ENCODE peak calls at places on chromosome 15, in nine cellular contexts. One of them, this sample, is unnamed.

GRCh38 chr15:73887481-73887880 is 14.1 kb downstream of the TBC1D21 start:
- DNase-seq in activated T-helper 1 cell treated with anti-CD3 and anti-CD28 coated beads, Interleukin-12 subunit alpha, Interleukin-12 subunit beta, Interleukin-2, Interleukin-4 antibody, amounts not matched to agents 30 ng/mL and 10 ng/mL and 1 ng/mL, durations not matched to agents 14 hours and 24 hours and 36 hours: no peak
- DNase-seq in body of pancreas: no peak
- DNase-seq in NCI-H1930: no peak
- DNase-seq in Caki2: no peak
- DNase-seq in type B pancreatic cell: no peak
- DNase-seq in stimulated activated CD8-positive, alpha-beta memory T cell treated with anti-CD3 and anti-CD28 coated beads, Interleukin-15, amount 100 ng/mL, for 24 hours: no peak
- DNase-seq in activated CD4-positive, alpha-beta T cell treated with anti-CD3 and anti-CD28 coated beads for 24 hours: no peak
- DNase-seq in LoVo: no peak
- DNase-seq in this sample: peak; percentile 75

GRCh38 chr15:50257924-50258323 is 7.6 kb downstream of the HDC start:
- DNase-seq in type B pancreatic cell: no peak
- DNase-seq in Caki2: no peak
- DNase-seq in body of pancreas: no peak
- DNase-seq in NCI-H1930: no peak
- DNase-seq in LoVo: no peak
- DNase-seq in activated T-helper 1 cell treated with anti-CD3 and anti-CD28 coated beads, Interleukin-12 subunit alpha, Interleukin-12 subunit beta, Interleukin-2, Interleukin-4 antibody, amounts not matched to agents 30 ng/mL and 10 ng/mL and 1 ng/mL, durations not matched to agents 14 hours and 24 hours and 36 hours: no peak
- DNase-seq in activated CD4-positive, alpha-beta T cell treated with anti-CD3 and anti-CD28 coated beads for 24 hours: no peak
- DNase-seq in stimulated activated CD8-positive, alpha-beta memory T cell treated with anti-CD3 and anti-CD28 coated beads, Interleukin-15, amount 100 ng/mL, for 24 hours: no peak
- DNase-seq in this sample: no peak

GRCh38 chr15:68354923-68355322 is 77.0 kb downstream of the ITGA11 start:
- DNase-seq in stimulated activated CD8-positive, alpha-beta memory T cell treated with anti-CD3 and anti-CD28 coated beads, Interleukin-15, amount 100 ng/mL, for 24 hours: no peak
- DNase-seq in NCI-H1930: no peak
- DNase-seq in body of pancreas: no peak
- DNase-seq in Caki2: peak; percentile 60
- DNase-seq in activated T-helper 1 cell treated with anti-CD3 and anti-CD28 coated beads, Interleukin-12 subunit alpha, Interleukin-12 subunit beta, Interleukin-2, Interleukin-4 antibody, amounts not matched to agents 30 ng/mL and 10 ng/mL and 1 ng/mL, durations not matched to agents 14 hours and 24 hours and 36 hours: no peak
- DNase-seq in LoVo: peak; percentile 17
- DNase-seq in type B pancreatic cell: no peak
- DNase-seq in activated CD4-positive, alpha-beta T cell treated with anti-CD3 and anti-CD28 coated beads for 24 hours: no peak
- DNase-seq in this sample: no peak

GRCh38 chr15:48447657-48448056 is 116.4 kb downstream of the DUT start:
- DNase-seq in type B pancreatic cell: no peak
- DNase-seq in activated T-helper 1 cell treated with anti-CD3 and anti-CD28 coated beads, Interleukin-12 subunit alpha, Interleukin-12 subunit beta, Interleukin-2, Interleukin-4 antibody, amounts not matched to agents 30 ng/mL and 10 ng/mL and 1 ng/mL, durations not matched to agents 14 hours and 24 hours and 36 hours: no peak
- DNase-seq in Caki2: no peak
- DNase-seq in stimulated activated CD8-positive, alpha-beta memory T cell treated with anti-CD3 and anti-CD28 coated beads, Interleukin-15, amount 100 ng/mL, for 24 hours: no peak
- DNase-seq in activated CD4-positive, alpha-beta T cell treated with anti-CD3 and anti-CD28 coated beads for 24 hours: no peak
- DNase-seq in NCI-H1930: no peak
- DNase-seq in LoVo: no peak
- DNase-seq in body of pancreas: no peak
- DNase-seq in this sample: no peak

GRCh38 chr15:101614001-101614585 is 38.1 kb downstream of the TM2D3 start:
- DNase-seq in activated T-helper 1 cell treated with anti-CD3 and anti-CD28 coated beads, Interleukin-12 subunit alpha, Interleukin-12 subunit beta, Interleukin-2, Interleukin-4 antibody, amounts not matched to agents 30 ng/mL and 10 ng/mL and 1 ng/mL, durations not matched to agents 14 hours and 24 hours and 36 hours: no peak
- DNase-seq in Caki2: no peak
- DNase-seq in LoVo: no peak
- DNase-seq in NCI-H1930: no peak
- DNase-seq in stimulated activated CD8-positive, alpha-beta memory T cell treated with anti-CD3 and anti-CD28 coated beads, Interleukin-15, amount 100 ng/mL, for 24 hours: no peak
- DNase-seq in type B pancreatic cell: no peak
- DNase-seq in activated CD4-positive, alpha-beta T cell treated with anti-CD3 and anti-CD28 coated beads for 24 hours: no peak
- DNase-seq in body of pancreas: no peak
- DNase-seq in this sample: no peak

GRCh38 chr15:68197170-68197492 is 8.0 kb downstream of the CALML4 start:
- DNase-seq in LoVo: no peak
- DNase-seq in NCI-H1930: no peak
- DNase-seq in activated T-helper 1 cell treated with anti-CD3 and anti-CD28 coated beads, Interleukin-12 subunit alpha, Interleukin-12 subunit beta, Interleukin-2, Interleukin-4 antibody, amounts not matched to agents 30 ng/mL and 10 ng/mL and 1 ng/mL, durations not matched to agents 14 hours and 24 hours and 36 hours: no peak
- DNase-seq in activated CD4-positive, alpha-beta T cell treated with anti-CD3 and anti-CD28 coated beads for 24 hours: no peak
- DNase-seq in type B pancreatic cell: no peak
- DNase-seq in body of pancreas: no peak
- DNase-seq in stimulated activated CD8-positive, alpha-beta memory T cell treated with anti-CD3 and anti-CD28 coated beads, Interleukin-15, amount 100 ng/mL, for 24 hours: no peak
- DNase-seq in Caki2: no peak
- DNase-seq in this sample: no peak

GRCh38 chr15:77836116-77836798 is 203.5 kb upstream of the LINGO1 start:
- DNase-seq in body of pancreas: no peak
- DNase-seq in stimulated activated CD8-positive, alpha-beta memory T cell treated with anti-CD3 and anti-CD28 coated beads, Interleukin-15, amount 100 ng/mL, for 24 hours: no peak
- DNase-seq in type B pancreatic cell: no peak
- DNase-seq in activated CD4-positive, alpha-beta T cell treated with anti-CD3 and anti-CD28 coated beads for 24 hours: no peak
- DNase-seq in LoVo: no peak
- DNase-seq in Caki2: peak; percentile 13
- DNase-seq in NCI-H1930: no peak
- DNase-seq in activated T-helper 1 cell treated with anti-CD3 and anti-CD28 coated beads, Interleukin-12 subunit alpha, Interleukin-12 subunit beta, Interleukin-2, Interleukin-4 antibody, amounts not matched to agents 30 ng/mL and 10 ng/mL and 1 ng/mL, durations not matched to agents 14 hours and 24 hours and 36 hours: no peak
- DNase-seq in this sample: no peak

GRCh38 chr15:42314818-42315217 is 41.6 kb upstream of the TMEM87A start:
- DNase-seq in type B pancreatic cell: no peak
- DNase-seq in activated CD4-positive, alpha-beta T cell treated with anti-CD3 and anti-CD28 coated beads for 24 hours: no peak
- DNase-seq in LoVo: no peak
- DNase-seq in NCI-H1930: no peak
- DNase-seq in activated T-helper 1 cell treated with anti-CD3 and anti-CD28 coated beads, Interleukin-12 subunit alpha, Interleukin-12 subunit beta, Interleukin-2, Interleukin-4 antibody, amounts not matched to agents 30 ng/mL and 10 ng/mL and 1 ng/mL, durations not matched to agents 14 hours and 24 hours and 36 hours: no peak
- DNase-seq in Caki2: no peak
- DNase-seq in body of pancreas: no peak
- DNase-seq in stimulated activated CD8-positive, alpha-beta memory T cell treated with anti-CD3 and anti-CD28 coated beads, Interleukin-15, amount 100 ng/mL, for 24 hours: no peak
- DNase-seq in this sample: no peak

GRCh38 chr15:78429477-78429876 is 8.5 kb upstream of the IREB2 start:
- DNase-seq in activated CD4-positive, alpha-beta T cell treated with anti-CD3 and anti-CD28 coated beads for 24 hours: no peak
- DNase-seq in body of pancreas: peak; percentile 36
- DNase-seq in LoVo: no peak
- DNase-seq in type B pancreatic cell: no peak
- DNase-seq in NCI-H1930: no peak
- DNase-seq in activated T-helper 1 cell treated with anti-CD3 and anti-CD28 coated beads, Interleukin-12 subunit alpha, Interleukin-12 subunit beta, Interleukin-2, Interleukin-4 antibody, amounts not matched to agents 30 ng/mL and 10 ng/mL and 1 ng/mL, durations not matched to agents 14 hours and 24 hours and 36 hours: no peak
- DNase-seq in stimulated activated CD8-positive, alpha-beta memory T cell treated with anti-CD3 and anti-CD28 coated beads, Interleukin-15, amount 100 ng/mL, for 24 hours: no peak
- DNase-seq in Caki2: no peak
- DNase-seq in this sample: no peak

This sample was measured in mesenteric fat pad.